ENCODE peak calls at places on chromosome X, in five cellular contexts. One of them, this sample, is unnamed.

GRCh38 chrX:41276661-41277506 is 57.1 kb upstream of the DDX3X start:
- DNase-seq in psoas muscle: no peak
- DNase-seq in suprapubic skin: no peak
- DNase-seq in GM12865: peak
- DNase-seq in AG10803: no peak
- DNase-seq in this sample: no peak

GRCh38 chrX:23828894-23829293 is 45.9 kb downstream of the SAT1 start:
- DNase-seq in AG10803: no peak
- DNase-seq in suprapubic skin: no peak
- DNase-seq in psoas muscle: no peak
- DNase-seq in GM12865: no peak
- DNase-seq in this sample: peak

GRCh38 chrX:13094780-13095425 is 50.5 kb upstream of the FAM9C start:
- DNase-seq in GM12865: no peak
- DNase-seq in suprapubic skin: no peak
- DNase-seq in psoas muscle: no peak
- DNase-seq in AG10803: peak
- DNase-seq in this sample: peak

GRCh38 chrX:38870386-38870895 is 69.2 kb downstream of the MID1IP1 start:
- DNase-seq in AG10803: no peak
- DNase-seq in suprapubic skin: no peak
- DNase-seq in GM12865: no peak
- DNase-seq in psoas muscle: no peak
- DNase-seq in this sample: no peak

GRCh38 chrX:115709039-115709438 is 148.1 kb downstream of the PLS3 start:
- DNase-seq in AG10803: no peak
- DNase-seq in suprapubic skin: no peak
- DNase-seq in psoas muscle: no peak
- DNase-seq in GM12865: no peak
- DNase-seq in this sample: no peak

GRCh38 chrX:80879143-80879542 is 69.5 kb upstream of the BRWD3 start:
- DNase-seq in suprapubic skin: no peak
- DNase-seq in psoas muscle: no peak
- DNase-seq in GM12865: peak
- DNase-seq in AG10803: no peak
- DNase-seq in this sample: no peak

GRCh38 chrX:53320543-53321215 is 39.3 kb upstream of the IQSEC2 start:
- DNase-seq in suprapubic skin: no peak
- DNase-seq in GM12865: no peak
- DNase-seq in AG10803: no peak
- DNase-seq in psoas muscle: peak
- DNase-seq in this sample: no peak

GRCh38 chrX:76517544-76517943 is 90.0 kb downstream of the MAGEE1 start:
- DNase-seq in GM12865: no peak
- DNase-seq in suprapubic skin: no peak
- DNase-seq in AG10803: no peak
- DNase-seq in psoas muscle: no peak
- DNase-seq in this sample: no peak

GRCh38 chrX:141903400-141904155 is at the start of gene MAGEC1:
- DNase-seq in AG10803: no peak
- DNase-seq in suprapubic skin: no peak
- DNase-seq in GM12865: no peak
- DNase-seq in psoas muscle: no peak
- DNase-seq in this sample: no peak

GRCh38 chrX:18573556-18573955 is 98.4 kb downstream of the RS1 start:
- DNase-seq in GM12865: no peak
- DNase-seq in psoas muscle: no peak
- DNase-seq in suprapubic skin: no peak
- DNase-seq in AG10803: no peak
- DNase-seq in this sample: no peak

GRCh38 chrX:17744896-17745523 is 7.7 kb downstream of the SCML1 start:
- DNase-seq in GM12865: no peak
- DNase-seq in suprapubic skin: no peak
- DNase-seq in AG10803: no peak
- DNase-seq in psoas muscle: no peak
- DNase-seq in this sample: peak

GRCh38 chrX:50206753-50207152 is 2.2 kb downstream of the CCNB3 start:
- DNase-seq in AG10803: no peak
- DNase-seq in GM12865: no peak
- DNase-seq in suprapubic skin: no peak
- DNase-seq in psoas muscle: no peak
- DNase-seq in this sample: no peak

GRCh38 chrX:83077606-83078005 is 430.5 kb upstream of the POU3F4 start:
- DNase-seq in AG10803: no peak
- DNase-seq in suprapubic skin: no peak
- DNase-seq in psoas muscle: no peak
- DNase-seq in GM12865: no peak
- DNase-seq in this sample: no peak

GRCh38 chrX:15761564-15762191 is 23.6 kb downstream of the CA5B start:
- DNase-seq in GM12865: peak
- DNase-seq in suprapubic skin: no peak
- DNase-seq in psoas muscle: no peak
- DNase-seq in AG10803: peak
- DNase-seq in this sample: peak

GRCh38 chrX:21738145-21738949 is 19.6 kb downstream of the SMPX start:
- DNase-seq in AG10803: no peak
- DNase-seq in GM12865: no peak
- DNase-seq in suprapubic skin: no peak
- DNase-seq in psoas muscle: peak
- DNase-seq in this sample: no peak

GRCh38 chrX:28988246-28988645 is 401.0 kb downstream of the IL1RAPL1 start:
- DNase-seq in AG10803: no peak
- DNase-seq in suprapubic skin: no peak
- DNase-seq in psoas muscle: no peak
- DNase-seq in GM12865: no peak
- DNase-seq in this sample: no peak

GRCh38 chrX:119647552-119648420 is 41.6 kb upstream of the NKRF start:
- DNase-seq in GM12865: peak
- DNase-seq in psoas muscle: no peak
- DNase-seq in suprapubic skin: no peak
- DNase-seq in AG10803: no peak
- DNase-seq in this sample: no peak

GRCh38 chrX:19382500-19383145 is 38.9 kb downstream of the PDHA1 start:
- DNase-seq in GM12865: peak
- DNase-seq in psoas muscle: no peak
- DNase-seq in AG10803: no peak
- DNase-seq in suprapubic skin: no peak
- DNase-seq in this sample: peak

GRCh38 chrX:79325263-79325958 is 41.7 kb downstream of the ITM2A start:
- DNase-seq in GM12865: peak
- DNase-seq in suprapubic skin: no peak
- DNase-seq in psoas muscle: no peak
- DNase-seq in AG10803: no peak
- DNase-seq in this sample: no peak

GRCh38 chrX:103774070-103774642 is 2.5 kb upstream of the PLP1 start:
- DNase-seq in GM12865: peak
- DNase-seq in suprapubic skin: no peak
- DNase-seq in AG10803: peak
- DNase-seq in psoas muscle: no peak
- DNase-seq in this sample: peak

GRCh38 chrX:103254171-103254824 is 657 bp downstream of the TCEAL8 start:
- DNase-seq in GM12865: peak
- DNase-seq in suprapubic skin: no peak
- DNase-seq in psoas muscle: peak
- DNase-seq in AG10803: peak
- DNase-seq in this sample: peak

GRCh38 chrX:30525732-30526131 is 51.8 kb downstream of the TASL start:
- DNase-seq in GM12865: no peak
- DNase-seq in suprapubic skin: no peak
- DNase-seq in AG10803: no peak
- DNase-seq in psoas muscle: no peak
- DNase-seq in this sample: no peak

GRCh38 chrX:118345045-118345400 is 883 bp upstream of the WDR44 start:
- DNase-seq in suprapubic skin: no peak
- DNase-seq in AG10803: no peak
- DNase-seq in psoas muscle: no peak
- DNase-seq in GM12865: peak
- DNase-seq in this sample: no peak

GRCh38 chrX:118347131-118347530 is 1.2 kb downstream of the WDR44 start:
- DNase-seq in suprapubic skin: no peak
- DNase-seq in GM12865: peak
- DNase-seq in AG10803: peak
- DNase-seq in psoas muscle: no peak
- DNase-seq in this sample: peak

GRCh38 chrX:118345401-118346257 is at the start of gene WDR44:
- DNase-seq in AG10803: peak
- DNase-seq in suprapubic skin: peak
- DNase-seq in psoas muscle: peak
- DNase-seq in GM12865: peak
- DNase-seq in this sample: peak

GRCh38 chrX:118348186-118348810 is 2.4 kb downstream of the WDR44 start:
- DNase-seq in GM12865: no peak
- DNase-seq in AG10803: no peak
- DNase-seq in suprapubic skin: no peak
- DNase-seq in psoas muscle: no peak
- DNase-seq in this sample: no peak

DNA sequence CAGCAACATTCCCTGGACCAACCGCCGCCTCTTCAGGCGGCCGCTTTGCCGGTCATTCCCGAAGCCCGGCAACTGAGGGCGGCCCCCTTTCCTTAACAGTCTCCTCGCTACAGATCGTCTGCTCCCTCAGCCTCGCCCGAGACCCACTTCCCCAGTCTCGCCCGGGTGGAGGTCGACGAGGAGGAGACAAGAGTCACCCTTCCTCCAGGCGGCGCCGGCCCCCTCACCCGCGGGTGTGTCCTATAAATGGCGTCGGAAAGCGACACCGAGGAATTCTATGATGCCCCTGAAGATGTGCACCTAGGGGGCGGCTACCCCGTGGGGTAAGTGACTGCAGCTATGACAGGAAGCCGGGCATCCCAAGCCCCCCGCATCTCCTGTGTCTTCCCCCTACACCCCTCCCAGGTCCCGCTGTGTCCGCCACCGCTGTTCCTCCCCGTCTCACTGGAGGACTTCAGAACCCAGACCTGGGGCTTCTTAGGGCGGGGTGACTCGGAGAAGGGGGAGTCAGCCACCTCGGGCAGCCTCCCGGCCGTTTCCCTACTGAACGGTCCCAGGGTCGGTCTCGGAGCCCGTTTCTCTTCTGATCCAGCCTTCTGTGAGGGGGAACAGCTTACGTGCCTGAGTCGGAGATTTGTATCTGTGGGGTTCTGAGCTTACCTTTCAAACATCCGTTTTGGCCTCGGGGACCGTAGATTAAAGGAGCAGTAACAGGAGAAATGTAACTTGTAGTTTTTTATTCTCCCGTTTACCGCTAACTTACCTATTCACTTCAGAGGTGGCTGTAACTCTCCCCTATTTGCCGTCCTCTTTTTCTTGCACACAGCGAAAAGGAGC is 570 bp downstream of the WDR44 start:
- DNase-seq in AG10803: no peak
- DNase-seq in GM12865: peak
- DNase-seq in suprapubic skin: peak
- DNase-seq in psoas muscle: peak
- DNase-seq in this sample: peak
- TF ChIP-seq CTCF in AG10803: peak
- TF ChIP-seq CTCF in GM12865: no peak
- TF ChIP-seq CTCF in suprapubic skin: no peak
- TF ChIP-seq CTCF in psoas muscle: no peak
- TF ChIP-seq CTCF in this sample: no peak

GRCh38 chrX:71253253-71254091 is 468 bp downstream of the ZMYM3 start:
- DNase-seq in psoas muscle: peak
- DNase-seq in suprapubic skin: peak
- DNase-seq in AG10803: peak
- DNase-seq in GM12865: peak
- DNase-seq in this sample: peak

GRCh38 chrX:71254092-71254941 is at the start of gene ZMYM3:
- DNase-seq in GM12865: peak
- DNase-seq in suprapubic skin: peak
- DNase-seq in AG10803: peak
- DNase-seq in psoas muscle: peak
- DNase-seq in this sample: peak

GRCh38 chrX:71252221-71252620 is 1.7 kb downstream of the ZMYM3 start:
- DNase-seq in AG10803: no peak
- DNase-seq in GM12865: no peak
- DNase-seq in suprapubic skin: no peak
- DNase-seq in psoas muscle: no peak
- DNase-seq in this sample: no peak

GRCh38 chrX:71251456-71251973 is 2.4 kb downstream of the ZMYM3 start:
- DNase-seq in suprapubic skin: no peak
- DNase-seq in psoas muscle: no peak
- DNase-seq in GM12865: peak
- DNase-seq in AG10803: no peak
- DNase-seq in this sample: peak

DNA sequence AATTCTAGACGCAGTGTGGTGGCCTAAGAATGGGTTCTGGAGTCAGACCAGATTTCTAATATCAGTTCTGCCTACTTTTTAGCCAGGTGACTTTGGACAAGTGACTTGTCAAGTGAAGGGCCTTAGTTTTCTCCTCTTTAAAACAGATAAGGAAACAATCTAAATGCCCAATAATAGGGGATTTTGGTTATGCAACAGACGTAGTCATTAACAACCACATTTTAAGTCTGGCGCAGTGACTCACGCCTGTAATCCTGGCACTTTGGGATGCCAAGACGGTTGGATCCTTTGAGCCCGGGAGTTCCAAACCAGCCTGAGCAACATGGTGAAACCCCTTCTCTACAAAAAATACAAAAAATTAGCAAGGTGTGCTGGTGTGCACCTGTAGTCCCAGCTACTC is 2.1 kb upstream of the ZMYM3 start:
- DNase-seq in AG10803: no peak
- DNase-seq in GM12865: no peak
- DNase-seq in psoas muscle: no peak
- DNase-seq in suprapubic skin: no peak
- DNase-seq in this sample: peak
- H3K4me3 ChIP-seq in AG10803: no peak
- H3K4me3 ChIP-seq in GM12865: no peak
- H3K4me3 ChIP-seq in psoas muscle: no peak
- H3K4me3 ChIP-seq in suprapubic skin: no peak
- H3K4me3 ChIP-seq in this sample: no peak

GRCh38 chrX:132336172-132336571 is 116.9 kb upstream of the RAP2C start:
- DNase-seq in AG10803: no peak
- DNase-seq in GM12865: no peak
- DNase-seq in psoas muscle: no peak
- DNase-seq in suprapubic skin: no peak
- DNase-seq in this sample: no peak
- TF ChIP-seq CTCF in AG10803: no peak
- TF ChIP-seq CTCF in GM12865: no peak
- TF ChIP-seq CTCF in psoas muscle: no peak
- TF ChIP-seq CTCF in suprapubic skin: no peak
- TF ChIP-seq CTCF in this sample: no peak

DNA sequence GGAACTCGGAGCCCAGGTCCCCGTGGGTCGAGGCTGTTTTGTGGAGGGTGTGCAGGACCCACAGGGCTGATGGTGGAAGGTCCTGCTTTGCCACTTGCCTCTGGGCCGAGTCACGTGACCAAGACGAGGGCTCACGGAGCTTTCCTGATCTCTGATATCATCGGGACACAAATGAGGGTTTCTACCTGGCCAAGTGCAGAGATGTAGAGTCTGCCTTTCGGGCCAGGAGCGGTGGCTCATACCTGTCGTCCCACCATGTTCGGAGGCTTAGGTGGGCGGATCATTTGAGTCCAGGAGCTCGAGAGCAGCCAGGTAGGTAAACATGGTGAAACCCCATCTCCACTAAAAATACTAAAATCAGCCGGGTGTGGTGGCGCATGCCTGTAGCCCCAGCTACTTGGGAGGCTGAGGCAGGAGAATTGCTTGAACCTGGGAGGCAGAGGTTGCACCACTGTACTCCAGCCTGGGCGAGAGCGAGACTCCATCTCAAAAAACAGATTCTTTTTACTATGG is 7.1 kb downstream of the SLC25A6 start:
- DNase-seq in GM12865: no peak
- DNase-seq in AG10803: no peak
- DNase-seq in psoas muscle: no peak
- DNase-seq in suprapubic skin: no peak
- DNase-seq in this sample: no peak
- H3K4me3 ChIP-seq in GM12865: no peak
- H3K4me3 ChIP-seq in AG10803: no peak
- H3K4me3 ChIP-seq in psoas muscle: no peak
- H3K4me3 ChIP-seq in suprapubic skin: no peak
- H3K4me3 ChIP-seq in this sample: no peak

This sample was measured in fibroblast of villous mesenchyme.